ENCODE peak calls at places on chromosome 12, in five cellular contexts. One of them, this sample, is unnamed.

GRCh38 chr12:52865090-52865944 is 16.5 kb upstream of the KRT78 start:
- DNase-seq in ovary: peak; percentile 67
- DNase-seq in COR-L47: peak; percentile 72
- DNase-seq in GM12865: peak; percentile 27
- DNase-seq in NCI-H2081: peak; percentile 71
- DNase-seq in this sample: peak; percentile 73

GRCh38 chr12:123141615-123142517 is 9.0 kb downstream of the PITPNM2 start:
- DNase-seq in ovary: peak; percentile 80
- DNase-seq in GM12865: no peak
- DNase-seq in NCI-H2081: no peak
- DNase-seq in COR-L47: no peak
- DNase-seq in this sample: peak; percentile 79

GRCh38 chr12:130454296-130454695 is 116.6 kb downstream of the PIWIL1 start:
- DNase-seq in COR-L47: no peak
- DNase-seq in ovary: no peak
- DNase-seq in NCI-H2081: no peak
- DNase-seq in GM12865: no peak
- DNase-seq in this sample: peak; percentile 35

GRCh38 chr12:124481772-124482566 is 85.4 kb downstream of the NCOR2 start:
- DNase-seq in GM12865: peak; percentile 55
- DNase-seq in COR-L47: no peak
- DNase-seq in ovary: no peak
- DNase-seq in NCI-H2081: no peak
- DNase-seq in this sample: peak; percentile 40

GRCh38 chr12:99435095-99435791 is 212.3 kb upstream of the GARIN6 start:
- DNase-seq in COR-L47: no peak
- DNase-seq in NCI-H2081: no peak
- DNase-seq in GM12865: no peak
- DNase-seq in ovary: no peak
- DNase-seq in this sample: no peak

GRCh38 chr12:124654666-124655316 is 87.4 kb upstream of the NCOR2 start:
- DNase-seq in NCI-H2081: no peak
- DNase-seq in ovary: peak; percentile 90
- DNase-seq in GM12865: no peak
- DNase-seq in COR-L47: no peak
- DNase-seq in this sample: peak; percentile 75

GRCh38 chr12:51349026-51349425 is 2.5 kb upstream of the CELA1 start:
- DNase-seq in COR-L47: no peak
- DNase-seq in NCI-H2081: no peak
- DNase-seq in ovary: no peak
- DNase-seq in GM12865: no peak
- DNase-seq in this sample: no peak

GRCh38 chr12:124150176-124150575 is 144.7 kb upstream of the RFLNA start:
- DNase-seq in NCI-H2081: no peak
- DNase-seq in GM12865: no peak
- DNase-seq in COR-L47: no peak
- DNase-seq in ovary: no peak
- DNase-seq in this sample: no peak

GRCh38 chr12:95723693-95724384 is 66.7 kb downstream of the NTN4 start:
- DNase-seq in NCI-H2081: no peak
- DNase-seq in ovary: no peak
- DNase-seq in COR-L47: no peak
- DNase-seq in GM12865: no peak
- DNase-seq in this sample: no peak

GRCh38 chr12:114166360-114166759 is 200.2 kb upstream of the RBM19 start:
- DNase-seq in NCI-H2081: no peak
- DNase-seq in COR-L47: no peak
- DNase-seq in GM12865: peak; percentile 17
- DNase-seq in ovary: no peak
- DNase-seq in this sample: no peak

GRCh38 chr12:6335451-6336078 is 6.3 kb downstream of the TNFRSF1A start:
- DNase-seq in COR-L47: no peak
- DNase-seq in GM12865: peak; percentile 89
- DNase-seq in ovary: peak; percentile 82
- DNase-seq in NCI-H2081: no peak
- DNase-seq in this sample: peak; percentile 83

GRCh38 chr12:53766881-53767280 is 15.1 kb upstream of the CISTR start:
- DNase-seq in NCI-H2081: no peak
- DNase-seq in ovary: no peak
- DNase-seq in GM12865: no peak
- DNase-seq in COR-L47: no peak
- DNase-seq in this sample: no peak

GRCh38 chr12:103956515-103957027 is 9.1 kb upstream of the TDG start:
- DNase-seq in COR-L47: no peak
- DNase-seq in ovary: no peak
- DNase-seq in GM12865: no peak
- DNase-seq in NCI-H2081: peak; percentile 41
- DNase-seq in this sample: no peak

GRCh38 chr12:76720068-76720467 is 43.8 kb upstream of the ZDHHC17 start:
- DNase-seq in ovary: no peak
- DNase-seq in GM12865: no peak
- DNase-seq in NCI-H2081: no peak
- DNase-seq in COR-L47: no peak
- DNase-seq in this sample: no peak

GRCh38 chr12:64737539-64737938 is 21.7 kb downstream of the GNS start:
- DNase-seq in ovary: no peak
- DNase-seq in GM12865: peak; percentile 18
- DNase-seq in NCI-H2081: peak; percentile 23
- DNase-seq in COR-L47: no peak
- DNase-seq in this sample: no peak

GRCh38 chr12:79691299-79692248 is 810 bp upstream of the PAWR start:
- DNase-seq in COR-L47: no peak
- DNase-seq in NCI-H2081: no peak
- DNase-seq in GM12865: no peak
- DNase-seq in ovary: no peak
- DNase-seq in this sample: no peak

GRCh38 chr12:50188280-50188781 is 21.2 kb upstream of the CERS5 start:
- DNase-seq in ovary: no peak
- DNase-seq in COR-L47: no peak
- DNase-seq in NCI-H2081: no peak
- DNase-seq in GM12865: no peak
- DNase-seq in this sample: no peak

GRCh38 chr12:123261196-123261595 is 10.5 kb downstream of the CDK2AP1 start:
- DNase-seq in GM12865: no peak
- DNase-seq in NCI-H2081: no peak
- DNase-seq in ovary: no peak
- DNase-seq in COR-L47: no peak
- DNase-seq in this sample: no peak

GRCh38 chr12:71605034-71605433 is 58.6 kb downstream of the ZFC3H1 start:
- DNase-seq in COR-L47: no peak
- DNase-seq in ovary: no peak
- DNase-seq in GM12865: no peak
- DNase-seq in NCI-H2081: peak; percentile 70
- DNase-seq in this sample: no peak

GRCh38 chr12:27869567-27869966 is 89.5 kb upstream of the MANSC4 start:
- DNase-seq in GM12865: no peak
- DNase-seq in NCI-H2081: no peak
- DNase-seq in COR-L47: no peak
- DNase-seq in ovary: no peak
- DNase-seq in this sample: no peak

GRCh38 chr12:92444763-92445162 is 258.0 kb upstream of the PLEKHG7 start:
- DNase-seq in GM12865: peak; percentile 76
- DNase-seq in COR-L47: no peak
- DNase-seq in NCI-H2081: no peak
- DNase-seq in ovary: no peak
- DNase-seq in this sample: no peak

GRCh38 chr12:94205738-94206310 is 57.4 kb downstream of the PLXNC1 start:
- DNase-seq in GM12865: peak; percentile 41
- DNase-seq in NCI-H2081: no peak
- DNase-seq in ovary: no peak
- DNase-seq in COR-L47: no peak
- DNase-seq in this sample: no peak

GRCh38 chr12:4819654-4820053 is 90.1 kb upstream of the KCNA1 start:
- DNase-seq in GM12865: peak; percentile 47
- DNase-seq in NCI-H2081: no peak
- DNase-seq in COR-L47: no peak
- DNase-seq in ovary: no peak
- DNase-seq in this sample: no peak

GRCh38 chr12:112841240-112841639 is 49.7 kb downstream of the RPH3A start:
- DNase-seq in COR-L47: no peak
- DNase-seq in NCI-H2081: no peak
- DNase-seq in GM12865: no peak
- DNase-seq in ovary: no peak
- DNase-seq in this sample: no peak

GRCh38 chr12:69046372-69046771 is 113.4 kb upstream of the CPM start:
- DNase-seq in NCI-H2081: no peak
- DNase-seq in ovary: no peak
- DNase-seq in COR-L47: no peak
- DNase-seq in GM12865: no peak
- DNase-seq in this sample: no peak

GRCh38 chr12:122862110-122862634 is 26.9 kb downstream of the HIP1R start:
- DNase-seq in COR-L47: no peak
- DNase-seq in ovary: peak; percentile 42
- DNase-seq in GM12865: no peak
- DNase-seq in NCI-H2081: no peak
- DNase-seq in this sample: peak; percentile 52

GRCh38 chr12:104154806-104155205 is 16.8 kb upstream of the NFYB start:
- DNase-seq in NCI-H2081: peak; percentile 94
- DNase-seq in ovary: no peak
- DNase-seq in COR-L47: peak; percentile 77
- DNase-seq in GM12865: no peak
- DNase-seq in this sample: no peak

GRCh38 chr12:87405918-87406317 is 623.3 kb downstream of the C12orf50 start:
- DNase-seq in COR-L47: no peak
- DNase-seq in ovary: no peak
- DNase-seq in NCI-H2081: no peak
- DNase-seq in GM12865: no peak
- DNase-seq in this sample: no peak

GRCh38 chr12:20778969-20779368 is 31.5 kb upstream of the SLCO1B3 start:
- DNase-seq in NCI-H2081: no peak
- DNase-seq in ovary: no peak
- DNase-seq in GM12865: no peak
- DNase-seq in COR-L47: no peak
- DNase-seq in this sample: no peak

GRCh38 chr12:6724409-6724797 is 557 bp downstream of the COPS7A start:
- DNase-seq in COR-L47: no peak
- DNase-seq in ovary: peak; percentile 50
- DNase-seq in GM12865: peak; percentile 69
- DNase-seq in NCI-H2081: peak; percentile 26
- DNase-seq in this sample: no peak

GRCh38 chr12:7441216-7441615 is 2.7 kb downstream of the CD163L1 start:
- DNase-seq in COR-L47: no peak
- DNase-seq in GM12865: no peak
- DNase-seq in ovary: no peak
- DNase-seq in NCI-H2081: no peak
- DNase-seq in this sample: no peak

GRCh38 chr12:64826234-64826633 is 1.8 kb downstream of the TBC1D30 start:
- DNase-seq in GM12865: peak; percentile 83
- DNase-seq in ovary: peak; percentile 79
- DNase-seq in NCI-H2081: peak; percentile 86
- DNase-seq in COR-L47: peak; percentile 81
- DNase-seq in this sample: peak; percentile 43

This sample was measured in right lobe of liver.